ENCODE peak calls at places on chromosomes 2 and 18, in eight cellular contexts. H is PC-9; A is HS-5; G is CD8-positive, alpha-beta memory T cell; D is IMR-90; Z is EL; P is fibroblast of lung; V is uterus. I is an unnamed sample.

GRCh38 chr18:8139971-8140406 is 469.2 kb upstream of the RAB12 start:
- DNase-seq in H (no peak), A (no peak), G (no peak), D (no peak), Z (no peak), P (no peak), V (peak), I (no peak)

GRCh38 chr2:199928626-199929025 is 17.5 kb downstream of the C2orf69 start:
- DNase-seq in H (no peak), A (no peak), G (no peak), D (no peak), Z (no peak), P (no peak), V (no peak), I (no peak)

GRCh38 chr2:151024696-151025095 is 237.0 kb downstream of the RBM43 start:
- DNase-seq in H (no peak), A (no peak), G (no peak), D (no peak), Z (no peak), P (no peak), V (no peak), I (no peak)

GRCh38 chr2:148177559-148177958 is 156.7 kb downstream of the MBD5 start:
- DNase-seq in H (no peak), A (no peak), G (no peak), D (no peak), Z (no peak), P (no peak), V (no peak), I (no peak)

GRCh38 chr2:33873206-33873605 is 274.1 kb upstream of the FAM98A start:
- DNase-seq in H (no peak), A (no peak), G (no peak), D (no peak), Z (no peak), P (no peak), V (no peak), I (no peak)

GRCh38 chr2:232621186-232621585 is 12.2 kb upstream of the EFHD1 start:
- DNase-seq in H (no peak), A (no peak), G (no peak), D (no peak), Z (no peak), P (no peak), V (no peak), I (no peak)

GRCh38 chr18:77234504-77235365 is 14.9 kb upstream of the GALR1 start:
- DNase-seq in H (no peak), A (no peak), G (no peak), D (no peak), Z (no peak), P (peak), V (no peak), I (no peak)

GRCh38 chr2:158297606-158298005 is 158.9 kb downstream of the CCDC148 start:
- DNase-seq in H (no peak), A (no peak), G (no peak), D (no peak), Z (peak), P (peak), V (no peak), I (peak)

GRCh38 chr2:224749136-224749535 is 33.0 kb upstream of the CCDC195 start:
- DNase-seq in H (no peak), A (no peak), G (no peak), D (no peak), Z (no peak), P (no peak), V (no peak), I (no peak)

GRCh38 chr2:207126724-207127314 is 38.9 kb downstream of the KLF7 start:
- DNase-seq in H (no peak), A (peak), G (no peak), D (peak), Z (peak), P (no peak), V (no peak), I (no peak)

GRCh38 chr2:197909377-197909776 is 105.0 kb downstream of the PLCL1 start:
- DNase-seq in H (no peak), A (peak), G (no peak), D (peak), Z (peak), P (peak), V (no peak), I (no peak)

GRCh38 chr2:100281521-100282438 is 40.5 kb downstream of the LONRF2 start:
- DNase-seq in H (no peak), A (no peak), G (no peak), D (no peak), Z (no peak), P (peak), V (peak), I (no peak)

GRCh38 chr2:69685321-69686048 is 41.9 kb upstream of the AAK1 start:
- DNase-seq in H (no peak), A (no peak), G (peak), D (peak), Z (no peak), P (peak), V (no peak), I (no peak)

GRCh38 chr2:510839-511238 is 166.4 kb downstream of the TMEM18 start:
- DNase-seq in H (no peak), A (no peak), G (no peak), D (no peak), Z (no peak), P (no peak), V (no peak), I (no peak)

GRCh38 chr2:218295029-218295428 is 2.7 kb upstream of the TMBIM1 start:
- DNase-seq in H (no peak), A (no peak), G (no peak), D (no peak), Z (no peak), P (no peak), V (no peak), I (no peak)

GRCh38 chr2:45851576-45852304 is 200.3 kb downstream of the PRKCE start:
- DNase-seq in H (peak), A (no peak), G (no peak), D (peak), Z (peak), P (peak), V (no peak), I (peak)

GRCh38 chr2:210302326-210302725 is 12.6 kb downstream of the MYL1 start:
- DNase-seq in H (no peak), A (peak), G (no peak), D (no peak), Z (peak), P (peak), V (no peak), I (no peak)

GRCh38 chr2:7891312-7891711 is 790.5 kb upstream of the ID2 start:
- DNase-seq in H (no peak), A (no peak), G (no peak), D (no peak), Z (no peak), P (no peak), V (no peak), I (no peak)

GRCh38 chr2:33532966-33533365 is 56.5 kb downstream of the RASGRP3 start:
- DNase-seq in H (no peak), A (no peak), G (no peak), D (no peak), Z (no peak), P (no peak), V (no peak), I (no peak)

GRCh38 chr2:54465143-54465542 is 9.0 kb downstream of the SPTBN1 start:
- DNase-seq in H (no peak), A (no peak), G (no peak), D (no peak), Z (no peak), P (no peak), V (no peak), I (no peak)

GRCh38 chr2:88170472-88170892 is 336 bp downstream of the THNSL2 start:
- DNase-seq in H (no peak), A (no peak), G (no peak), D (no peak), Z (no peak), P (no peak), V (peak), I (no peak)

GRCh38 chr2:136131484-136131960 is 13.6 kb upstream of the CXCR4 start:
- DNase-seq in H (no peak), A (no peak), G (peak), D (no peak), Z (no peak), P (no peak), V (no peak), I (no peak)

GRCh38 chr2:227161947-227162346 is 2.1 kb downstream of the COL4A4 start:
- DNase-seq in H (no peak), A (no peak), G (no peak), D (no peak), Z (no peak), P (no peak), V (no peak), I (no peak)

GRCh38 chr2:130152816-130153595 is 8.1 kb upstream of the CCDC74B start:
- DNase-seq in H (no peak), A (no peak), G (no peak), D (no peak), Z (no peak), P (no peak), V (no peak), I (no peak)

GRCh38 chr2:175282300-175282699 is 100.8 kb upstream of the ATP5MC3 start:
- DNase-seq in H (no peak), A (peak), G (no peak), D (peak), Z (peak), P (peak), V (no peak), I (no peak)

I was measured in epithelial cell of prostate.